ENCODE peak calls at places on chromosomes 13 and 19, in ten cellular contexts. One of them, this sample, is unnamed. For H3K4me1, the result is how much of the 10 kb centered on the place peaks cover.

GRCh38 chr19:40147693-40148347 is 43.4 kb upstream of the MAP3K10 start:
- DNase-seq in heart right ventricle: no peak
- DNase-seq in transverse colon: peak
- DNase-seq in IMR-90: peak
- DNase-seq in mucosa of descending colon: no peak
- DNase-seq in vagina: peak
- DNase-seq in left ventricle myocardium inferior: no peak
- DNase-seq in psoas muscle: no peak
- DNase-seq in GM23338: peak
- DNase-seq in ovary: no peak
- DNase-seq in this sample: peak

GRCh38 chr19:34382471-34382870 is 17.5 kb downstream of the GPI start:
- DNase-seq in vagina: no peak
- DNase-seq in left ventricle myocardium inferior: no peak
- DNase-seq in mucosa of descending colon: no peak
- DNase-seq in IMR-90: no peak
- DNase-seq in psoas muscle: no peak
- DNase-seq in GM23338: no peak
- DNase-seq in heart right ventricle: no peak
- DNase-seq in ovary: no peak
- DNase-seq in transverse colon: no peak
- DNase-seq in this sample: no peak

GRCh38 chr19:12952488-12953455 is 4.3 kb downstream of the GADD45GIP1 start:
- DNase-seq in IMR-90: peak
- DNase-seq in GM23338: no peak
- DNase-seq in mucosa of descending colon: no peak
- DNase-seq in vagina: no peak
- DNase-seq in left ventricle myocardium inferior: no peak
- DNase-seq in heart right ventricle: no peak
- DNase-seq in psoas muscle: no peak
- DNase-seq in transverse colon: no peak
- DNase-seq in ovary: peak
- DNase-seq in this sample: peak

GRCh38 chr13:68439821-68440220 is 1209.7 kb upstream of the PCDH9 start:
- DNase-seq in heart right ventricle: no peak
- DNase-seq in GM23338: no peak
- DNase-seq in vagina: no peak
- DNase-seq in left ventricle myocardium inferior: no peak
- DNase-seq in ovary: no peak
- DNase-seq in transverse colon: no peak
- DNase-seq in IMR-90: no peak
- DNase-seq in psoas muscle: no peak
- DNase-seq in mucosa of descending colon: no peak
- DNase-seq in this sample: peak

GRCh38 chr13:99968521-99969367 is 2.8 kb downstream of the ZIC5 start:
- DNase-seq in psoas muscle: no peak
- DNase-seq in mucosa of descending colon: peak
- DNase-seq in heart right ventricle: no peak
- DNase-seq in transverse colon: peak
- DNase-seq in left ventricle myocardium inferior: no peak
- DNase-seq in GM23338: peak
- DNase-seq in ovary: no peak
- DNase-seq in vagina: no peak
- DNase-seq in IMR-90: no peak
- DNase-seq in this sample: no peak

GRCh38 chr13:99063952-99064351 is 86.1 kb upstream of the DOCK9 start:
- DNase-seq in IMR-90: peak
- DNase-seq in GM23338: no peak
- DNase-seq in ovary: no peak
- DNase-seq in vagina: no peak
- DNase-seq in left ventricle myocardium inferior: no peak
- DNase-seq in heart right ventricle: no peak
- DNase-seq in psoas muscle: no peak
- DNase-seq in transverse colon: no peak
- DNase-seq in mucosa of descending colon: no peak
- DNase-seq in this sample: no peak

GRCh38 chr19:42295831-42296525 is 6.0 kb upstream of the PRR19 start:
- DNase-seq in GM23338: peak
- DNase-seq in IMR-90: peak
- DNase-seq in psoas muscle: peak
- DNase-seq in mucosa of descending colon: peak
- DNase-seq in left ventricle myocardium inferior: peak
- DNase-seq in ovary: peak
- DNase-seq in heart right ventricle: peak
- DNase-seq in vagina: no peak
- DNase-seq in transverse colon: peak
- DNase-seq in this sample: peak

GRCh38 chr13:38697628-38698333 is 10.9 kb downstream of the FREM2 start:
- DNase-seq in heart right ventricle: no peak
- DNase-seq in ovary: no peak
- DNase-seq in vagina: no peak
- DNase-seq in mucosa of descending colon: no peak
- DNase-seq in GM23338: peak
- DNase-seq in IMR-90: no peak
- DNase-seq in transverse colon: no peak
- DNase-seq in psoas muscle: no peak
- DNase-seq in left ventricle myocardium inferior: no peak
- DNase-seq in this sample: no peak

GRCh38 chr13:90806905-90807304 is 540.6 kb upstream of the MIR17HG start:
- DNase-seq in psoas muscle: no peak
- DNase-seq in heart right ventricle: no peak
- DNase-seq in IMR-90: no peak
- DNase-seq in left ventricle myocardium inferior: no peak
- DNase-seq in mucosa of descending colon: no peak
- DNase-seq in GM23338: no peak
- DNase-seq in ovary: no peak
- DNase-seq in vagina: no peak
- DNase-seq in transverse colon: no peak
- DNase-seq in this sample: no peak

GRCh38 chr13:31434613-31435012 is 234.8 kb downstream of the B3GLCT start:
- DNase-seq in mucosa of descending colon: no peak
- DNase-seq in left ventricle myocardium inferior: no peak
- DNase-seq in GM23338: no peak
- DNase-seq in IMR-90: no peak
- DNase-seq in psoas muscle: no peak
- DNase-seq in heart right ventricle: no peak
- DNase-seq in transverse colon: no peak
- DNase-seq in ovary: no peak
- DNase-seq in vagina: no peak
- DNase-seq in this sample: no peak

GRCh38 chr13:31433756-31434155 is 234.0 kb downstream of the B3GLCT start:
- DNase-seq in transverse colon: no peak
- DNase-seq in IMR-90: no peak
- DNase-seq in mucosa of descending colon: no peak
- DNase-seq in psoas muscle: no peak
- DNase-seq in vagina: no peak
- DNase-seq in left ventricle myocardium inferior: no peak
- DNase-seq in GM23338: no peak
- DNase-seq in ovary: no peak
- DNase-seq in heart right ventricle: no peak
- DNase-seq in this sample: no peak

GRCh38 chr13:31427151-31427867 is 227.5 kb downstream of the B3GLCT start:
- DNase-seq in ovary: no peak
- DNase-seq in left ventricle myocardium inferior: no peak
- DNase-seq in mucosa of descending colon: no peak
- DNase-seq in psoas muscle: no peak
- DNase-seq in IMR-90: no peak
- DNase-seq in transverse colon: no peak
- DNase-seq in vagina: no peak
- DNase-seq in heart right ventricle: no peak
- DNase-seq in GM23338: no peak
- DNase-seq in this sample: no peak

GRCh38 chr13:31433201-31433600 is 233.4 kb downstream of the B3GLCT start:
- DNase-seq in mucosa of descending colon: no peak
- DNase-seq in left ventricle myocardium inferior: no peak
- DNase-seq in transverse colon: no peak
- DNase-seq in vagina: no peak
- DNase-seq in ovary: no peak
- DNase-seq in heart right ventricle: no peak
- DNase-seq in psoas muscle: no peak
- DNase-seq in IMR-90: no peak
- DNase-seq in GM23338: no peak
- DNase-seq in this sample: no peak

GRCh38 chr13:31431722-31432137 is 232.0 kb downstream of the B3GLCT start:
- DNase-seq in left ventricle myocardium inferior: peak
- DNase-seq in mucosa of descending colon: no peak
- DNase-seq in heart right ventricle: peak
- DNase-seq in transverse colon: peak
- DNase-seq in GM23338: peak
- DNase-seq in IMR-90: peak
- DNase-seq in vagina: no peak
- DNase-seq in ovary: peak
- DNase-seq in psoas muscle: peak
- DNase-seq in this sample: peak
- H3K4me1 ChIP-seq in left ventricle myocardium inferior: under half
- H3K4me1 ChIP-seq in mucosa of descending colon: under half
- H3K4me1 ChIP-seq in heart right ventricle: under half
- H3K4me1 ChIP-seq in transverse colon: under half
- H3K4me1 ChIP-seq in GM23338: under half
- H3K4me1 ChIP-seq in IMR-90: under half
- H3K4me1 ChIP-seq in vagina: under half
- H3K4me1 ChIP-seq in ovary: under half
- H3K4me1 ChIP-seq in psoas muscle: under half
- H3K4me1 ChIP-seq in this sample: under half

DNA sequence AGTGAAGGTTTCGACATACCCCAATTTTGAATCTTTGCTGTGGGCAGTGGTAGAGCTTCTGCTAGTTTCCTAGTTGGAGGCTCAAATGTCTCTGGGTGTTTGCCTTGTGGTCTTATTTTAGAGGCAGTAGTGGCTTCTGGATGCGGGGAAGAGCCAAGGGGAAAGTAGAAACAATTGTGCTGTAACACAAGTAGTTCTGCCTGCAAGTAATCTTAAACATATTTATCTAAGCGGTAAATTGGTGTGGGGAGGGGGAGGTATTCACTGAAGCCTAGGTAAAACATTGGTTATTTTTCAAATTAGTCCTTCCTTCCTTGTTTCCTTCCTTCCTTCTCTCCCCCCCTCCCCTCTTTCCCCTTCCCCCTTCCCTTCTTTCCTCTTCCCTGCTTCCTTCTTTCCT is at the start of gene PCDH20:
- DNase-seq in transverse colon: no peak
- DNase-seq in left ventricle myocardium inferior: no peak
- DNase-seq in ovary: no peak
- DNase-seq in psoas muscle: no peak
- DNase-seq in mucosa of descending colon: no peak
- DNase-seq in vagina: no peak
- DNase-seq in IMR-90: no peak
- DNase-seq in GM23338: no peak
- DNase-seq in heart right ventricle: no peak
- DNase-seq in this sample: peak
- H3K4me3 ChIP-seq in transverse colon: peak
- H3K4me3 ChIP-seq in left ventricle myocardium inferior: peak
- H3K4me3 ChIP-seq in ovary: peak
- H3K4me3 ChIP-seq in psoas muscle: peak
- H3K4me3 ChIP-seq in mucosa of descending colon: no peak
- H3K4me3 ChIP-seq in vagina: peak
- H3K4me3 ChIP-seq in IMR-90: no peak
- H3K4me3 ChIP-seq in GM23338: peak
- H3K4me3 ChIP-seq in heart right ventricle: peak
- H3K4me3 ChIP-seq in this sample: peak

DNA sequence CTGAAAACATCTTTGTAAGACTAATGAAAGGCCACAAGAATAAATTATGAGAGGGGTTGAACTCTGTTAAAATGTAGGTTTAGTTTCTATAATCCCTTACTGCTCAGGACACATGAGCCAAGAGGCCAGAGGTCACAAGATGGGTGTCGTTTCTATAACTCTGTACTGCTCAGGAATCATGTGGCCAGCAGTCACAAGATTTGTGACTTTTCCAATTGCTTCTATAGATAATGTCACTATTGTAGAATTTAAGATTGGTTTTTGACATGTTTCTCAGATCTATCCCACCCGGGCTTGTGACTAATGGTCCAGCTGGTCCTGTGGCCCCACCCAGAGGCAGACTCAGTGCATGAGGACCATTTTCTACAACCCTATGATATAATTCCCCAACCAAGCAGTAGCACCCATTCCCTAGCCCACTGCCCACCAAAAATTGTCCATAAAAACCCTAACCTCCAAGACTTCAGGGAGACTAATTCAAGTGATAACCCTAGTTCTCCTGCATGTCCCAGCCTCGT is 662.0 kb upstream of the KLF12 start:
- DNase-seq in left ventricle myocardium inferior: no peak
- DNase-seq in ovary: no peak
- DNase-seq in IMR-90: no peak
- DNase-seq in psoas muscle: no peak
- DNase-seq in transverse colon: no peak
- DNase-seq in vagina: no peak
- DNase-seq in heart right ventricle: no peak
- DNase-seq in GM23338: no peak
- DNase-seq in mucosa of descending colon: no peak
- DNase-seq in this sample: peak
- TF ChIP-seq CTCF in left ventricle myocardium inferior: no peak
- TF ChIP-seq CTCF in ovary: no peak
- TF ChIP-seq CTCF in IMR-90: no peak
- TF ChIP-seq CTCF in psoas muscle: no peak
- TF ChIP-seq CTCF in transverse colon: no peak
- TF ChIP-seq CTCF in vagina: no peak
- TF ChIP-seq CTCF in heart right ventricle: no peak
- TF ChIP-seq CTCF in GM23338: peak
- TF ChIP-seq CTCF in mucosa of descending colon: no peak
- TF ChIP-seq CTCF in this sample: peak

GRCh38 chr19:18424890-18425514 is 5.8 kb downstream of the SSBP4 start:
- DNase-seq in vagina: no peak
- DNase-seq in mucosa of descending colon: no peak
- DNase-seq in left ventricle myocardium inferior: no peak
- DNase-seq in ovary: peak
- DNase-seq in heart right ventricle: no peak
- DNase-seq in GM23338: no peak
- DNase-seq in transverse colon: no peak
- DNase-seq in psoas muscle: no peak
- DNase-seq in IMR-90: no peak
- DNase-seq in this sample: no peak
- H3K4me1 ChIP-seq in vagina: half or more
- H3K4me1 ChIP-seq in mucosa of descending colon: under half
- H3K4me1 ChIP-seq in left ventricle myocardium inferior: half or more
- H3K4me1 ChIP-seq in ovary: under half
- H3K4me1 ChIP-seq in heart right ventricle: half or more
- H3K4me1 ChIP-seq in GM23338: under half
- H3K4me1 ChIP-seq in transverse colon: under half
- H3K4me1 ChIP-seq in psoas muscle: half or more
- H3K4me1 ChIP-seq in IMR-90: under half
- H3K4me1 ChIP-seq in this sample: under half

This sample was measured in fibroblast of lung.